ENCODE peak calls at places on chromosomes 4 and X, in five cellular contexts. One of them, this sample, is unnamed.

GRCh38 chrX:97310373-97310772 is 426.7 kb downstream of the RPA4 start:
- DNase-seq in right lobe of liver: no peak
- DNase-seq in adrenal gland: no peak
- DNase-seq in K562: peak; percentile 3
- DNase-seq in heart left ventricle: no peak
- DNase-seq in this sample: no peak

GRCh38 chrX:8728932-8729331 is 3.0 kb downstream of the ANOS1 start:
- DNase-seq in right lobe of liver: peak; percentile 39
- DNase-seq in adrenal gland: no peak
- DNase-seq in K562: no peak
- DNase-seq in heart left ventricle: no peak
- DNase-seq in this sample: no peak

GRCh38 chrX:125205084-125205917 is 114.4 kb upstream of the TEX13C start:
- DNase-seq in right lobe of liver: peak; percentile 82
- DNase-seq in adrenal gland: peak; percentile 72
- DNase-seq in K562: peak; percentile 10
- DNase-seq in heart left ventricle: peak; percentile 49
- DNase-seq in this sample: no peak

GRCh38 chrX:77785400-77785745 is 643 bp downstream of the ATRX start:
- DNase-seq in right lobe of liver: no peak
- DNase-seq in adrenal gland: peak; percentile 6
- DNase-seq in K562: peak; percentile 46
- DNase-seq in heart left ventricle: no peak
- DNase-seq in this sample: no peak

GRCh38 chr4:158371158-158371557 is 150.5 kb upstream of the RXFP1 start:
- DNase-seq in right lobe of liver: no peak
- DNase-seq in adrenal gland: no peak
- DNase-seq in K562: no peak
- DNase-seq in heart left ventricle: no peak
- DNase-seq in this sample: no peak

GRCh38 chr4:32735856-32736590 is 2015.9 kb downstream of the PCDH7 start:
- DNase-seq in right lobe of liver: no peak
- DNase-seq in adrenal gland: no peak
- DNase-seq in K562: no peak
- DNase-seq in heart left ventricle: no peak
- DNase-seq in this sample: no peak

GRCh38 chr4:149781150-149781549 is 34.5 kb downstream of the IQCM start:
- DNase-seq in right lobe of liver: no peak
- DNase-seq in adrenal gland: no peak
- DNase-seq in K562: no peak
- DNase-seq in heart left ventricle: no peak
- DNase-seq in this sample: no peak

GRCh38 chrX:71994601-71995000 is 84.0 kb downstream of the NHSL2 start:
- DNase-seq in right lobe of liver: no peak
- DNase-seq in adrenal gland: no peak
- DNase-seq in K562: no peak
- DNase-seq in heart left ventricle: no peak
- DNase-seq in this sample: no peak

GRCh38 chr4:146456681-146457080 is 65.1 kb downstream of the SLC10A7 start:
- DNase-seq in right lobe of liver: no peak
- DNase-seq in adrenal gland: no peak
- DNase-seq in K562: no peak
- DNase-seq in heart left ventricle: no peak
- DNase-seq in this sample: no peak

GRCh38 chrX:100831219-100831946 is 11.2 kb downstream of the CSTF2 start:
- DNase-seq in right lobe of liver: no peak
- DNase-seq in adrenal gland: no peak
- DNase-seq in K562: no peak
- DNase-seq in heart left ventricle: no peak
- DNase-seq in this sample: no peak

GRCh38 chr4:73410916-73411730 is 7.0 kb downstream of the ALB start:
- DNase-seq in right lobe of liver: peak; percentile 66
- DNase-seq in adrenal gland: no peak
- DNase-seq in K562: peak; percentile 26
- DNase-seq in heart left ventricle: no peak
- DNase-seq in this sample: no peak

GRCh38 chr4:48645225-48645794 is 134.8 kb downstream of the FRYL start:
- DNase-seq in right lobe of liver: no peak
- DNase-seq in adrenal gland: no peak
- DNase-seq in K562: no peak
- DNase-seq in heart left ventricle: no peak
- DNase-seq in this sample: no peak

GRCh38 chr4:8188743-8189550 is 10.1 kb upstream of the SH3TC1 start:
- DNase-seq in right lobe of liver: peak; percentile 77
- DNase-seq in adrenal gland: peak; percentile 67
- DNase-seq in K562: no peak
- DNase-seq in heart left ventricle: peak; percentile 85
- DNase-seq in this sample: no peak

GRCh38 chrX:68822641-68823410 is 6.0 kb upstream of the EFNB1 start:
- DNase-seq in right lobe of liver: no peak
- DNase-seq in adrenal gland: peak; percentile 50
- DNase-seq in K562: peak; percentile 46
- DNase-seq in heart left ventricle: peak; percentile 40
- DNase-seq in this sample: no peak

GRCh38 chr4:144666539-144667175 is 20.7 kb downstream of the HHIP start:
- DNase-seq in right lobe of liver: no peak
- DNase-seq in adrenal gland: no peak
- DNase-seq in K562: no peak
- DNase-seq in heart left ventricle: no peak
- DNase-seq in this sample: no peak

GRCh38 chr4:5033266-5033945 is 14.1 kb upstream of the CYTL1 start:
- DNase-seq in right lobe of liver: no peak
- DNase-seq in adrenal gland: peak; percentile 24
- DNase-seq in K562: no peak
- DNase-seq in heart left ventricle: peak; percentile 33
- DNase-seq in this sample: no peak

GRCh38 chr4:136847881-136848621 is 684.2 kb downstream of the PCDH18 start:
- DNase-seq in right lobe of liver: no peak
- DNase-seq in adrenal gland: no peak
- DNase-seq in K562: no peak
- DNase-seq in heart left ventricle: no peak
- DNase-seq in this sample: no peak

GRCh38 chr4:139685180-139685579 is 19.6 kb downstream of the MGST2 start:
- DNase-seq in right lobe of liver: no peak
- DNase-seq in adrenal gland: no peak
- DNase-seq in K562: peak; percentile 51
- DNase-seq in heart left ventricle: no peak
- DNase-seq in this sample: no peak

GRCh38 chr4:184420881-184421416 is 53.4 kb downstream of the IRF2 start:
- DNase-seq in right lobe of liver: no peak
- DNase-seq in adrenal gland: no peak
- DNase-seq in K562: no peak
- DNase-seq in heart left ventricle: no peak
- DNase-seq in this sample: no peak

GRCh38 chr4:146244496-146244895 is 30.2 kb downstream of the REELD1 start:
- DNase-seq in right lobe of liver: no peak
- DNase-seq in adrenal gland: no peak
- DNase-seq in K562: no peak
- DNase-seq in heart left ventricle: no peak
- DNase-seq in this sample: no peak

GRCh38 chrX:120753413-120754251 is 122.0 kb downstream of the CT47B1 start:
- DNase-seq in right lobe of liver: no peak
- DNase-seq in adrenal gland: no peak
- DNase-seq in K562: no peak
- DNase-seq in heart left ventricle: no peak
- DNase-seq in this sample: no peak

GRCh38 chr4:30617836-30618235 is 102.3 kb upstream of the PCDH7 start:
- DNase-seq in right lobe of liver: no peak
- DNase-seq in adrenal gland: no peak
- DNase-seq in K562: no peak
- DNase-seq in heart left ventricle: no peak
- DNase-seq in this sample: no peak

GRCh38 chr4:159105761-159106243 is 2.9 kb downstream of the RAPGEF2 start:
- DNase-seq in right lobe of liver: no peak
- DNase-seq in adrenal gland: no peak
- DNase-seq in K562: peak; percentile 59
- DNase-seq in heart left ventricle: no peak
- DNase-seq in this sample: no peak

GRCh38 chr4:41539711-41540110 is 1.8 kb downstream of the LIMCH1 start:
- DNase-seq in right lobe of liver: no peak
- DNase-seq in adrenal gland: no peak
- DNase-seq in K562: no peak
- DNase-seq in heart left ventricle: no peak
- DNase-seq in this sample: no peak

GRCh38 chr4:41540687-41541086 is 2.7 kb downstream of the LIMCH1 start:
- DNase-seq in right lobe of liver: no peak
- DNase-seq in adrenal gland: no peak
- DNase-seq in K562: no peak
- DNase-seq in heart left ventricle: no peak
- DNase-seq in this sample: no peak

GRCh38 chr4:41538887-41539498 is 1.0 kb downstream of the LIMCH1 start:
- DNase-seq in right lobe of liver: no peak
- DNase-seq in adrenal gland: peak; percentile 60
- DNase-seq in K562: no peak
- DNase-seq in heart left ventricle: peak; percentile 26
- DNase-seq in this sample: no peak

GRCh38 chr4:41542526-41543270 is 4.7 kb downstream of the LIMCH1 start:
- DNase-seq in right lobe of liver: no peak
- DNase-seq in adrenal gland: no peak
- DNase-seq in K562: no peak
- DNase-seq in heart left ventricle: no peak
- DNase-seq in this sample: no peak

DNA sequence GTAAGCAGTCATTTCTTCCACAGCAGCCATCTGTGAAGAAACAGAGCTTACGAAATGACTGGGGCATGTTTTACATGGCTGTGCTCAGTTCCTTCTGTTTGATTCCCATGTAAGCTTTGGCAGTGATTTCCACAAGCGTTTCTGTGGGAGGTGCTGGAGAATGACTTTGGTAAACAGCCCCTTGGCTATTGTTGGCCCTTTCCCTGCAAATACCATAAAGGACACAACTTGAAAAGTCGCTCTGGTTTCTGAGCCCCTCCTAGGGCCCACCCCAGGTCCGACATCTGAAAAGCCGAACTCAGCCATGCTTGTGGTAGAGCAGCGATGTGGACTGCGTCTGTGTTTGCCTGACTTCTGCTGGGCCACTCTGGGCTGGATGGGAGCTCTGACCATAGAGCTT is 3.7 kb downstream of the LIMCH1 start:
- DNase-seq in right lobe of liver: no peak
- DNase-seq in adrenal gland: no peak
- DNase-seq in K562: no peak
- DNase-seq in heart left ventricle: peak; percentile 30
- DNase-seq in this sample: no peak
- H3K27ac ChIP-seq in right lobe of liver: peak overlapping the region; percentile 12
- H3K27ac ChIP-seq in adrenal gland: peak overlapping the region; percentile 4
- H3K27ac ChIP-seq in K562: no peak overlapping the region
- H3K27ac ChIP-seq in heart left ventricle: peak overlapping the region; percentile 82
- H3K27ac ChIP-seq in this sample: no peak overlapping the region

DNA sequence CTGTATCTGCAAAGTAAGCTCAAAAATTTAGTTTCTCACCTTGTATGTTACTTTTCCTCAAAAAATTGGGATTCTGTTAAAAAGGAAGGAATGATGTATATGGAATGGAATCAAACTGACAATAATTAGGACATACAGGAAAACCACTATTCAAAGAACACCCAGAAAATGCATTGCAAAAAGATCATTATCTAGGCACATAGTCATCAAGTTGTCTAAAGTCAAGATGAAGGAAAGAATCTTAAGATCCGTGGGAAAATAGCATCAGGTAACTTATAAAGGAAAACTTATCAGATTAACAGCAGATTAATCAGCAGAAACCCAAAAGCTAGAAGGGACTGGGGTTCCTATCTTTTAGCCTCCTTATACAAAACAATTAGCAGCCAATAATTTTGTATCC is 23.1 kb upstream of the PLK4 start:
- DNase-seq in right lobe of liver: no peak
- DNase-seq in adrenal gland: no peak
- DNase-seq in K562: no peak
- DNase-seq in heart left ventricle: no peak
- DNase-seq in this sample: no peak
- TF ChIP-seq POLR2A in right lobe of liver: no peak
- TF ChIP-seq POLR2A in adrenal gland: no peak
- TF ChIP-seq POLR2A in K562: no peak
- TF ChIP-seq POLR2A in heart left ventricle: no peak
- TF ChIP-seq POLR2A in this sample: no peak

GRCh38 chr4:167233523-167234387 is 539 bp downstream of the SPOCK3 start:
- DNase-seq in right lobe of liver: no peak
- DNase-seq in adrenal gland: no peak
- DNase-seq in K562: no peak
- DNase-seq in heart left ventricle: no peak
- DNase-seq in this sample: no peak
- TF ChIP-seq CTCF in right lobe of liver: no peak
- TF ChIP-seq CTCF in adrenal gland: no peak
- TF ChIP-seq CTCF in K562: no peak
- TF ChIP-seq CTCF in heart left ventricle: no peak
- TF ChIP-seq CTCF in this sample: no peak

GRCh38 chrX:30713061-30713525 is 59.9 kb downstream of the GK start:
- DNase-seq in right lobe of liver: peak; percentile 45
- DNase-seq in adrenal gland: peak; percentile 59
- DNase-seq in K562: peak; percentile 63
- DNase-seq in heart left ventricle: peak; percentile 25
- DNase-seq in this sample: no peak

GRCh38 chrX:30706216-30706775 is 53.1 kb downstream of the GK start:
- DNase-seq in right lobe of liver: no peak
- DNase-seq in adrenal gland: no peak
- DNase-seq in K562: no peak
- DNase-seq in heart left ventricle: no peak
- DNase-seq in this sample: no peak

GRCh38 chrX:30715976-30716375 is 62.8 kb downstream of the GK start:
- DNase-seq in right lobe of liver: no peak
- DNase-seq in adrenal gland: no peak
- DNase-seq in K562: no peak
- DNase-seq in heart left ventricle: no peak
- DNase-seq in this sample: no peak

GRCh38 chrX:30714138-30714537 is 60.9 kb downstream of the GK start:
- DNase-seq in right lobe of liver: no peak
- DNase-seq in adrenal gland: no peak
- DNase-seq in K562: no peak
- DNase-seq in heart left ventricle: no peak
- DNase-seq in this sample: no peak

GRCh38 chrX:30712214-30712613 is 59.0 kb downstream of the GK start:
- DNase-seq in right lobe of liver: no peak
- DNase-seq in adrenal gland: no peak
- DNase-seq in K562: no peak
- DNase-seq in heart left ventricle: no peak
- DNase-seq in this sample: no peak
- H3K27ac ChIP-seq in right lobe of liver: no peak overlapping the region
- H3K27ac ChIP-seq in adrenal gland: no peak overlapping the region
- H3K27ac ChIP-seq in K562: no peak overlapping the region
- H3K27ac ChIP-seq in heart left ventricle: no peak overlapping the region
- H3K27ac ChIP-seq in this sample: no peak overlapping the region

This sample was measured in esophagus squamous epithelium.